ENCODE peak calls at places on chromosome 9, in four cellular contexts. F is lower lobe of right lung, X is cardiac muscle cell, Q is cardiac fibroblast. S is an unnamed sample.

GRCh38 chr9:89923961-89924504 is 319.2 kb downstream of the GADD45G start:
- DNase-seq in Q (no peak), F (no peak), X (no peak), S (peak; percentile 4)

GRCh38 chr9:114386886-114387677 is 700 bp downstream of the AKNA start:
- DNase-seq in X (no peak), Q (peak; percentile 32), F (peak; percentile 65), S (peak; percentile 40)

GRCh38 chr9:113624721-113625120 is 161.2 kb downstream of the RGS3 start:
- DNase-seq in F (no peak), X (no peak), Q (peak; percentile 38), S (no peak)

GRCh38 chr9:18601956-18602355 is 128.0 kb downstream of the ADAMTSL1 start:
- DNase-seq in X (no peak), F (no peak), Q (no peak), S (no peak)

GRCh38 chr9:38026840-38027527 is 42.0 kb downstream of the SHB start:
- DNase-seq in F (no peak), Q (no peak), X (no peak), S (no peak)

GRCh38 chr9:92294297-92294676 is 790 bp upstream of the IARS1 start:
- DNase-seq in F (peak; percentile 41), X (no peak), Q (peak; percentile 20), S (peak; percentile 26)

GRCh38 chr9:5470122-5470521 is 19.8 kb downstream of the CD274 start:
- DNase-seq in Q (no peak), X (no peak), F (no peak), S (no peak)

GRCh38 chr9:114138537-114138936 is 16.8 kb upstream of the COL27A1 start:
- DNase-seq in F (no peak), X (no peak), Q (peak; percentile 20), S (peak; percentile 78)

GRCh38 chr9:113911850-113912249 is 35.7 kb downstream of the ZNF618 start:
- DNase-seq in Q (no peak), X (no peak), F (no peak), S (no peak)

GRCh38 chr9:18347381-18348084 is 126.4 kb upstream of the ADAMTSL1 start:
- DNase-seq in Q (no peak), F (no peak), X (no peak), S (no peak)

GRCh38 chr9:18474778-18475177 is 825 bp downstream of the ADAMTSL1 start:
- DNase-seq in Q (peak; percentile 76), F (no peak), X (no peak), S (peak; percentile 80)

GRCh38 chr9:124365045-124365444 is 50.2 kb downstream of the PSMB7 start:
- DNase-seq in X (no peak), Q (no peak), F (no peak), S (no peak)

GRCh38 chr9:132575005-132575609 is 7.3 kb upstream of the BARHL1 start:
- DNase-seq in Q (peak; percentile 80), X (peak; percentile 85), F (peak; percentile 69), S (peak; percentile 70)

GRCh38 chr9:129640871-129641750 is 840 bp downstream of the ASB6 start:
- DNase-seq in X (no peak), Q (no peak), F (no peak), S (no peak)

GRCh38 chr9:90838098-90838497 is 36.5 kb downstream of the SYK start:
- DNase-seq in F (no peak), X (no peak), Q (no peak), S (no peak)

GRCh38 chr9:79581794-79582193 is 10.0 kb downstream of the TLE4 start:
- DNase-seq in Q (peak; percentile 72), F (no peak), X (no peak), S (peak; percentile 94)

GRCh38 chr9:96073531-96074284 is 198.2 kb downstream of the ERCC6L2 start:
- DNase-seq in Q (peak; percentile 55), F (no peak), X (peak; percentile 17), S (peak; percentile 30)

GRCh38 chr9:96068511-96068910 is 193.0 kb downstream of the ERCC6L2 start:
- DNase-seq in F (no peak), X (no peak), Q (no peak), S (no peak)

GRCh38 chr9:96069821-96070220 is 194.3 kb downstream of the ERCC6L2 start:
- DNase-seq in F (no peak), Q (no peak), X (no peak), S (no peak)

GRCh38 chr9:96072930-96073329 is 197.4 kb downstream of the ERCC6L2 start:
- DNase-seq in F (no peak), X (no peak), Q (no peak), S (no peak)

GRCh38 chr9:96071245-96072124 is 196.0 kb downstream of the ERCC6L2 start:
- DNase-seq in Q (peak; percentile 48), X (peak; percentile 37), F (no peak), S (peak; percentile 42)
- TF ChIP-seq CTCF in Q (peak; percentile 59), X (peak; percentile 68), F (peak; percentile 31), S (peak; percentile 72)

DNA sequence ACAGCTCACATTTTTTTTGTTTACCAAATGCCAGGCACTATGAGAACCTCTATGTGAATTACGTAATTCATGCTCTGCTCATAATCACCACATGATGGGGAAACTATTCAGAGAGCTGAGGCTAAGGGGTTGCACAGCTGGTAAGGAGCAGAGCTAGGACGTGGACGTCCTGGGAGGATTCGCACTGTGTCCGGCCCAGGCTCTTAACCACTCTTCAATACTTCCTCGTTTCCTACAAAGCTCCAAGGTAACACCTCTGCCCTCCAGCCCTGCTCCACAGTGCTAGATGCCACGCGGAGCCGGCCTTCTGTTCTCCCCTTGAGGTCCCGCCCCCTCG is 8.7 kb downstream of the PHF19 start:
- DNase-seq in X (no peak), Q (peak; percentile 81), F (no peak), S (peak; percentile 93)
- TF ChIP-seq CTCF in X (no peak), Q (no peak), F (peak; percentile 9), S (peak; percentile 2)

GRCh38 chr9:35814841-35815543 is at the start of gene HINT2:
- DNase-seq in F (peak; percentile 98), Q (peak; percentile 99), X (peak; percentile 98), S (peak; percentile 99)
- TF ChIP-seq CTCF in F (no peak), Q (no peak), X (no peak), S (no peak)

DNA sequence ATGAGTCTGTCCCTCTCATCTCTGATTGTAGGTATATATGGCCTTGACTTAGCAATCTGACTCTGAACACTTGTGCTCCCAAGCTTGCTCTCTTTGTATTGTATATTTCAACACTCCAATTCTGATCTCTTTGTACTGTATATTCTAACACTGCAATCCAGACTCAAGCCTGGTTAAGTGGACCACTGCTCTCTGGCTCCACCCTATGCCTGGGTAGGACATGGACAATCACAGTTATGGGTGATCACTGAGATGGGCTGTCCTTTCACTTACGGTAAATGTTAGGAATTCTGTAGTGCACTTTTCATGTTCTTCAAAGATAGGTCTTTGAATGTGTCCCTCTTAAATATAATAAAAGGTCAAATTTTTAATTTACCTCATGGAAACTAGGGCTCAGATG is 165.1 kb downstream of the TLR4 start:
- DNase-seq in F (no peak), Q (no peak), X (no peak), S (no peak)
- TF ChIP-seq CTCF in F (no peak), Q (no peak), X (no peak), S (no peak)

GRCh38 chr9:73104342-73104741 is 47.3 kb upstream of the ANXA1 start:
- DNase-seq in F (no peak), X (no peak), Q (no peak), S (no peak)
- TF ChIP-seq CTCF in F (no peak), X (no peak), Q (no peak), S (no peak)

GRCh38 chr9:131393622-131394463 is at the start of gene PRRC2B:
- DNase-seq in X (peak; percentile 93), Q (peak; percentile 90), F (peak; percentile 89), S (peak; percentile 84)
- TF ChIP-seq CTCF in X (peak; percentile 26), Q (peak; percentile 14), F (peak; percentile 46), S (peak; percentile 31)

DNA sequence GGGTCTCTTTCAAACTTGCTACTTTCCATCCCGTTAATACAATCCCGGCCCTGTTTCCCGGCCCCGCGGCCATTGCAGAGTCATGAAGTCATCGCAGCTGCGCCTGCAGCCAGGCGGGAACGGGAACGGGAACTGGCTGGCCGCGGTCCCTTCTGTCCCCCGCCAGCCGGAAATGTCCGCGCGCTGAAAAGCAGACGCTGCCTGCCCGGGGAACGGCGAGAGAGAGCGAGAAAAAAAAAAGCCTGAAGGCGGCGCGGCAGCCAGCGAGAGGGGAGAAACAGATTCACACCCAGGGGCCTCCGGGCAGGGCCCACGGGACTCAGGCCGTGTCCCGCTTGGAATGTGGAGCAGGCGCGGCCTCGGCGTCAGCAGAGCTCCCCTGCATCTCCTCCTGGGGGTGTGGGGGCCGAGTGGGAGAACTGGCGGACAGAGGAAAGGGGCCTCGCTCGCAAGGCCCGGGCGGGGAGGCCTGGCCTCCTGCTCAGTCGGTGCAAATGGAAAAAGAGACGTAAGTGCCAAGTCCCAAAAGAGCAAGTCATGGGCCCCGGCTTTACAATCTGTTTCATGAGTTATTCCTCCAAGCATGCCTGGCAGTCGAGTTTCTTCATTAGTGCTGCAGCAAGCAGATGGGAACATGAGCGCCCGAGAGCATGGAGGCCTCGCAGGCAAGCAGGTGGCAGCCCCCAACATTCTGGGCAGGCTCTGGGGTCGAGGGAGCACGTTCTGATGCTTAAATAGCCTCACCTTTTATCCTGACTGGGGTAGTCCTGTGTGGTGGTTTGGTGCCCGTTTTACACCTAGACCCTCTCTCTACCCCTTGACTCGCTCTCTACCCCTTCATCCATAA is 201.3 kb upstream of the GAS1 start:
- DNase-seq in X (peak; percentile 49), Q (peak; percentile 90), F (peak; percentile 70), S (peak; percentile 69)
- TF ChIP-seq CTCF in X (peak; percentile 29), Q (no peak), F (no peak), S (peak; percentile 26)

GRCh38 chr9:101388507-101388993 is 3.7 kb upstream of the BAAT start:
- DNase-seq in Q (peak; percentile 9), X (no peak), F (no peak), S (no peak)
- TF ChIP-seq CTCF in Q (peak; percentile 30), X (peak; percentile 28), F (no peak), S (peak; percentile 34)

GRCh38 chr9:69931340-69931739 is 110.7 kb downstream of the CFAP95 start:
- DNase-seq in Q (peak; percentile 29), F (no peak), X (no peak), S (peak; percentile 11)
- TF ChIP-seq CTCF in Q (peak; percentile 48), F (no peak), X (peak; percentile 36), S (peak; percentile 44)

S was measured in fibroblast of villous mesenchyme.